ENCODE peak calls at places on chromosome 5, in seven cellular contexts. One of them, this sample, is unnamed.

GRCh38 chr5:68344447-68345111 is 129.0 kb downstream of the PIK3R1 start:
- DNase-seq in neural progenitor cell: no peak
- DNase-seq in CD4-positive, alpha-beta T cell: no peak
- DNase-seq in caudate nucleus: peak
- DNase-seq in MM.1S: peak
- DNase-seq in endothelial cell of umbilical vein: peak
- DNase-seq in breast epithelium: no peak
- DNase-seq in this sample: no peak

GRCh38 chr5:137822158-137822764 is 45.4 kb upstream of the MYOT start:
- DNase-seq in neural progenitor cell: peak
- DNase-seq in CD4-positive, alpha-beta T cell: no peak
- DNase-seq in caudate nucleus: peak
- DNase-seq in MM.1S: no peak
- DNase-seq in endothelial cell of umbilical vein: peak
- DNase-seq in breast epithelium: no peak
- DNase-seq in this sample: peak

GRCh38 chr5:37532976-37533740 is 154.0 kb downstream of the WDR70 start:
- DNase-seq in neural progenitor cell: no peak
- DNase-seq in CD4-positive, alpha-beta T cell: no peak
- DNase-seq in caudate nucleus: no peak
- DNase-seq in MM.1S: no peak
- DNase-seq in endothelial cell of umbilical vein: peak
- DNase-seq in breast epithelium: no peak
- DNase-seq in this sample: no peak

GRCh38 chr5:116355819-116356601 is 218.6 kb downstream of the SEMA6A start:
- DNase-seq in neural progenitor cell: no peak
- DNase-seq in CD4-positive, alpha-beta T cell: no peak
- DNase-seq in caudate nucleus: no peak
- DNase-seq in MM.1S: no peak
- DNase-seq in endothelial cell of umbilical vein: no peak
- DNase-seq in breast epithelium: no peak
- DNase-seq in this sample: no peak

GRCh38 chr5:60929024-60929423 is 15.8 kb downstream of the ERCC8 start:
- DNase-seq in neural progenitor cell: no peak
- DNase-seq in CD4-positive, alpha-beta T cell: no peak
- DNase-seq in caudate nucleus: no peak
- DNase-seq in MM.1S: no peak
- DNase-seq in endothelial cell of umbilical vein: peak
- DNase-seq in breast epithelium: no peak
- DNase-seq in this sample: peak

GRCh38 chr5:17185776-17186175 is 31.7 kb upstream of the BASP1 start:
- DNase-seq in neural progenitor cell: no peak
- DNase-seq in CD4-positive, alpha-beta T cell: no peak
- DNase-seq in caudate nucleus: no peak
- DNase-seq in MM.1S: no peak
- DNase-seq in endothelial cell of umbilical vein: no peak
- DNase-seq in breast epithelium: peak
- DNase-seq in this sample: no peak

GRCh38 chr5:178439411-178440162 is 150.6 kb downstream of the COL23A1 start:
- DNase-seq in neural progenitor cell: no peak
- DNase-seq in CD4-positive, alpha-beta T cell: no peak
- DNase-seq in caudate nucleus: no peak
- DNase-seq in MM.1S: no peak
- DNase-seq in endothelial cell of umbilical vein: no peak
- DNase-seq in breast epithelium: no peak
- DNase-seq in this sample: no peak

GRCh38 chr5:26236936-26237335 is 801.5 kb downstream of the CDH9 start:
- DNase-seq in neural progenitor cell: no peak
- DNase-seq in CD4-positive, alpha-beta T cell: no peak
- DNase-seq in caudate nucleus: no peak
- DNase-seq in MM.1S: no peak
- DNase-seq in endothelial cell of umbilical vein: no peak
- DNase-seq in breast epithelium: no peak
- DNase-seq in this sample: no peak

GRCh38 chr5:10461041-10461440 is 19.4 kb downstream of the ROPN1L start:
- DNase-seq in neural progenitor cell: no peak
- DNase-seq in CD4-positive, alpha-beta T cell: no peak
- DNase-seq in caudate nucleus: no peak
- DNase-seq in MM.1S: no peak
- DNase-seq in endothelial cell of umbilical vein: no peak
- DNase-seq in breast epithelium: no peak
- DNase-seq in this sample: no peak

GRCh38 chr5:115486728-115487127 is 57.8 kb downstream of the FEM1C start:
- DNase-seq in neural progenitor cell: no peak
- DNase-seq in CD4-positive, alpha-beta T cell: no peak
- DNase-seq in caudate nucleus: no peak
- DNase-seq in MM.1S: no peak
- DNase-seq in endothelial cell of umbilical vein: no peak
- DNase-seq in breast epithelium: no peak
- DNase-seq in this sample: peak

GRCh38 chr5:61052870-61053269 is 107.9 kb downstream of the NDUFAF2 start:
- DNase-seq in neural progenitor cell: no peak
- DNase-seq in CD4-positive, alpha-beta T cell: no peak
- DNase-seq in caudate nucleus: no peak
- DNase-seq in MM.1S: no peak
- DNase-seq in endothelial cell of umbilical vein: peak
- DNase-seq in breast epithelium: no peak
- DNase-seq in this sample: no peak

GRCh38 chr5:50406874-50407273 is 34.2 kb downstream of the EMB start:
- DNase-seq in neural progenitor cell: no peak
- DNase-seq in CD4-positive, alpha-beta T cell: no peak
- DNase-seq in caudate nucleus: no peak
- DNase-seq in MM.1S: no peak
- DNase-seq in endothelial cell of umbilical vein: no peak
- DNase-seq in breast epithelium: no peak
- DNase-seq in this sample: no peak

GRCh38 chr5:133363807-133364587 is 248.3 kb downstream of the FSTL4 start:
- DNase-seq in neural progenitor cell: no peak
- DNase-seq in CD4-positive, alpha-beta T cell: no peak
- DNase-seq in caudate nucleus: no peak
- DNase-seq in MM.1S: no peak
- DNase-seq in endothelial cell of umbilical vein: no peak
- DNase-seq in breast epithelium: no peak
- DNase-seq in this sample: no peak

GRCh38 chr5:36875051-36875788 is 1.3 kb upstream of the NIPBL start:
- DNase-seq in neural progenitor cell: peak
- DNase-seq in CD4-positive, alpha-beta T cell: peak
- DNase-seq in caudate nucleus: peak
- DNase-seq in MM.1S: peak
- DNase-seq in endothelial cell of umbilical vein: peak
- DNase-seq in breast epithelium: peak
- DNase-seq in this sample: peak

GRCh38 chr5:59592101-59592500 is 301.4 kb downstream of the PDE4D start:
- DNase-seq in neural progenitor cell: no peak
- DNase-seq in CD4-positive, alpha-beta T cell: no peak
- DNase-seq in caudate nucleus: no peak
- DNase-seq in MM.1S: peak
- DNase-seq in endothelial cell of umbilical vein: no peak
- DNase-seq in breast epithelium: no peak
- DNase-seq in this sample: no peak

GRCh38 chr5:333945-334344 is 12.4 kb downstream of the AHRR start:
- DNase-seq in neural progenitor cell: no peak
- DNase-seq in CD4-positive, alpha-beta T cell: no peak
- DNase-seq in caudate nucleus: no peak
- DNase-seq in MM.1S: no peak
- DNase-seq in endothelial cell of umbilical vein: no peak
- DNase-seq in breast epithelium: no peak
- DNase-seq in this sample: no peak

GRCh38 chr5:166671818-166672217 is 1619.6 kb upstream of the WWC1 start:
- DNase-seq in neural progenitor cell: no peak
- DNase-seq in CD4-positive, alpha-beta T cell: no peak
- DNase-seq in caudate nucleus: no peak
- DNase-seq in MM.1S: no peak
- DNase-seq in endothelial cell of umbilical vein: no peak
- DNase-seq in breast epithelium: no peak
- DNase-seq in this sample: peak

GRCh38 chr5:139709587-139710369 is 61.6 kb downstream of the CXXC5 start:
- DNase-seq in neural progenitor cell: no peak
- DNase-seq in CD4-positive, alpha-beta T cell: peak
- DNase-seq in caudate nucleus: no peak
- DNase-seq in MM.1S: no peak
- DNase-seq in endothelial cell of umbilical vein: no peak
- DNase-seq in breast epithelium: no peak
- DNase-seq in this sample: peak

GRCh38 chr5:160516696-160517530 is 95.3 kb downstream of the PTTG1 start:
- DNase-seq in neural progenitor cell: peak
- DNase-seq in CD4-positive, alpha-beta T cell: no peak
- DNase-seq in caudate nucleus: no peak
- DNase-seq in MM.1S: no peak
- DNase-seq in endothelial cell of umbilical vein: no peak
- DNase-seq in breast epithelium: no peak
- DNase-seq in this sample: no peak

GRCh38 chr5:105812356-105812755 is 1858.4 kb downstream of the EFNA5 start:
- DNase-seq in neural progenitor cell: no peak
- DNase-seq in CD4-positive, alpha-beta T cell: no peak
- DNase-seq in caudate nucleus: no peak
- DNase-seq in MM.1S: no peak
- DNase-seq in endothelial cell of umbilical vein: no peak
- DNase-seq in breast epithelium: no peak
- DNase-seq in this sample: no peak

GRCh38 chr5:141618030-141618803 is 583 bp downstream of the DIAPH1 start:
- DNase-seq in neural progenitor cell: peak
- DNase-seq in CD4-positive, alpha-beta T cell: peak
- DNase-seq in caudate nucleus: no peak
- DNase-seq in MM.1S: peak
- DNase-seq in endothelial cell of umbilical vein: peak
- DNase-seq in breast epithelium: peak
- DNase-seq in this sample: peak

GRCh38 chr5:50694027-50694590 is 27.7 kb downstream of the PARP8 start:
- DNase-seq in neural progenitor cell: no peak
- DNase-seq in CD4-positive, alpha-beta T cell: no peak
- DNase-seq in caudate nucleus: no peak
- DNase-seq in MM.1S: no peak
- DNase-seq in endothelial cell of umbilical vein: no peak
- DNase-seq in breast epithelium: no peak
- DNase-seq in this sample: no peak

GRCh38 chr5:125597338-125597737 is 825.9 kb upstream of the GRAMD2B start:
- DNase-seq in neural progenitor cell: no peak
- DNase-seq in CD4-positive, alpha-beta T cell: no peak
- DNase-seq in caudate nucleus: no peak
- DNase-seq in MM.1S: no peak
- DNase-seq in endothelial cell of umbilical vein: no peak
- DNase-seq in breast epithelium: no peak
- DNase-seq in this sample: no peak

GRCh38 chr5:151772868-151773561 is 1.3 kb downstream of the G3BP1 start:
- DNase-seq in neural progenitor cell: no peak
- DNase-seq in CD4-positive, alpha-beta T cell: no peak
- DNase-seq in caudate nucleus: no peak
- DNase-seq in MM.1S: no peak
- DNase-seq in endothelial cell of umbilical vein: no peak
- DNase-seq in breast epithelium: no peak
- DNase-seq in this sample: no peak

DNA sequence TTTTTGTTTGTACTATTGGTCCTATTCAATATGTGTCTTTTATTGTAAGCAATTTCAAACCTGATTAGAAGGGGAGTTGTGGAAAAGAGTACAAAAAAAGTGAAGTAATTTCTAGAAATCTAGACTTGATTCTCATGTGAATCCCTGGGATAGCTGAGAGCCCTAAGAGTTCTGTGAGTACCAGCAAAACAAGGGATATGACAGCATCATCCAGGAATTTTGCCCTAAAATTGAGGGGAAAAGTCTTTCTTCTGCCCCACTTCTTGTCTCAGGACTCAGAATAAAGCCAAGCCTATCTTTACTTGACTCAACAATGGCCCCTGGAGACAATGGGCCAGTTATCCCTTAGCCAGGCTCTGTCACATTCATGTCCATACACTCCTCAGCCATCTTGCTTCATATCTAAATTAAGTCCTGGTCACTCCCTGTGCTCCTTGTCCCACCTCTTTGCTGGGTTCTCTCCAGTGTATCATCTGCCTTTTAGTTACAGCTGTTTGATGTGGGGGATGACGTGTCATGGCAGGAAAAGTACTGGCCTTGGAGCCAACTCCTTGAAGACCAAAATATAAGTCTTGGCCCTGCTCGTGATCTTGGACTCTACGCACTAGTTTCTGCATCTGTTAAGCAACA is 81.2 kb downstream of the ADAMTS12 start:
- DNase-seq in neural progenitor cell: no peak
- DNase-seq in CD4-positive, alpha-beta T cell: no peak
- DNase-seq in caudate nucleus: no peak
- DNase-seq in MM.1S: no peak
- DNase-seq in endothelial cell of umbilical vein: peak
- DNase-seq in breast epithelium: no peak
- DNase-seq in this sample: no peak
- H3K27ac ChIP-seq in neural progenitor cell: no peak
- H3K27ac ChIP-seq in CD4-positive, alpha-beta T cell: no peak
- H3K27ac ChIP-seq in caudate nucleus: no peak
- H3K27ac ChIP-seq in MM.1S: no peak
- H3K27ac ChIP-seq in endothelial cell of umbilical vein: peak
- H3K27ac ChIP-seq in breast epithelium: peak
- H3K27ac ChIP-seq in this sample: no peak

DNA sequence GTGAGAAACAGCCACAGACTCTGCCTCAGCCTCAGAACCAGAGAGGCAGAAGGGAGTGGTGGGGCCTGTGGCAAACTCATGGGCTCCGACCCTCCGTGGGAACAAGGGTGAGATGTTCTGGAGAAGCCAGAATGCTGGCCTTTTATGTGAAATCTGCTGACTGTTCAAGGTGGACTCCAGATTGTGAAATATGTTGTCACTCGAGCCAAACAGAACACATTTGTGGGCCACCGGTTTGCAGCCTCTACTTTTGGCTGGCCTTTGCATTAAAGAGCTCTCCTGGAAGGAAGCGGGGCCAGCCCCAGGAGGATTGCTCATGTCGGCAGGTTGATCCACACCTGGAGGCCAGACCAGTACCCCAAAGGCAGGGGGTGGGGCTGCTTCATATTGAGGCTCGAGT is 62.4 kb downstream of the ERGIC1 start:
- DNase-seq in neural progenitor cell: no peak
- DNase-seq in CD4-positive, alpha-beta T cell: no peak
- DNase-seq in caudate nucleus: no peak
- DNase-seq in MM.1S: no peak
- DNase-seq in endothelial cell of umbilical vein: no peak
- DNase-seq in breast epithelium: no peak
- DNase-seq in this sample: no peak
- H3K27ac ChIP-seq in neural progenitor cell: no peak
- H3K27ac ChIP-seq in CD4-positive, alpha-beta T cell: no peak
- H3K27ac ChIP-seq in caudate nucleus: no peak
- H3K27ac ChIP-seq in MM.1S: no peak
- H3K27ac ChIP-seq in endothelial cell of umbilical vein: peak
- H3K27ac ChIP-seq in breast epithelium: peak
- H3K27ac ChIP-seq in this sample: no peak

DNA sequence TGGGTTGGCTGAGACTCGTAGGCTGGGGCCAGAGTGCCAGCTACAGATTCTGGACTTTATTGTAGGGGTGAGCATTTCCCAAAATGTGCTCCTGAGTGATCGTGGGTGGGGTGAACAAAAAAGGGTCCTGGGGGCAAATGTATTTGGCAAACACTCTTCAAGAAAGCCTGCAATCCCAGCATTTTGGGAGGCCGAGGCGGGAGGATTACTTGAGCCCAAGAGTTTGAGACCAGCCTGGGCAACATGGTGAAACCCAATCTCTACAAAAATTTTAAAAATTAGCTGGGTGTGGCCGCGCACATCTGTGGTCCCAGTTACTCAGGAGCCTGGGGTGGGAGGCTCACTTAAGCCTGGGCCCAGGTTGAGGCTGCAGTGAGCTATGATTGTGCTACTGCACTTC is 55.5 kb upstream of the CDKN2AIPNL start:
- DNase-seq in neural progenitor cell: no peak
- DNase-seq in CD4-positive, alpha-beta T cell: no peak
- DNase-seq in caudate nucleus: no peak
- DNase-seq in MM.1S: no peak
- DNase-seq in endothelial cell of umbilical vein: no peak
- DNase-seq in breast epithelium: no peak
- DNase-seq in this sample: no peak
- H3K27ac ChIP-seq in neural progenitor cell: no peak
- H3K27ac ChIP-seq in CD4-positive, alpha-beta T cell: no peak
- H3K27ac ChIP-seq in caudate nucleus: peak
- H3K27ac ChIP-seq in MM.1S: no peak
- H3K27ac ChIP-seq in endothelial cell of umbilical vein: peak
- H3K27ac ChIP-seq in breast epithelium: peak
- H3K27ac ChIP-seq in this sample: peak

GRCh38 chr5:34497031-34497808 is 158.9 kb upstream of the RAI14 start:
- DNase-seq in neural progenitor cell: no peak
- DNase-seq in CD4-positive, alpha-beta T cell: no peak
- DNase-seq in caudate nucleus: no peak
- DNase-seq in MM.1S: no peak
- DNase-seq in endothelial cell of umbilical vein: no peak
- DNase-seq in breast epithelium: no peak
- DNase-seq in this sample: no peak
- H3K27ac ChIP-seq in neural progenitor cell: no peak
- H3K27ac ChIP-seq in CD4-positive, alpha-beta T cell: no peak
- H3K27ac ChIP-seq in caudate nucleus: no peak
- H3K27ac ChIP-seq in MM.1S: no peak
- H3K27ac ChIP-seq in endothelial cell of umbilical vein: no peak
- H3K27ac ChIP-seq in breast epithelium: peak
- H3K27ac ChIP-seq in this sample: no peak

This sample was measured in GM23338.